ENCODE peak calls at places on chromosomes 12 and 14, in eight cellular contexts. C is CD8-positive, alpha-beta T cell; S is stomach; T is cardiac fibroblast; Z is psoas muscle; P is IMR-90; U is A549; O is WTC11. F is an unnamed sample.

GRCh38 chr12:26028953-26029740 is 70.7 kb downstream of the RASSF8 start:
- DNase-seq in Z (no peak), T (peak), U (peak), C (no peak), P (peak), S (no peak), O (no peak), F (peak)

GRCh38 chr12:123089125-123089524 is 61.8 kb downstream of the PITPNM2 start:
- DNase-seq in S (no peak), T (no peak), Z (no peak), C (no peak), P (no peak), O (no peak), U (no peak), F (no peak)

GRCh38 chr12:53561590-53561953 is 54.3 kb upstream of the NPFF start:
- DNase-seq in U (peak), C (no peak), Z (no peak), S (no peak), O (no peak), T (peak), P (peak), F (peak)

GRCh38 chr12:117685115-117685926 is 283.5 kb downstream of the KSR2 start:
- DNase-seq in Z (peak), T (peak), S (no peak), C (no peak), O (peak), U (peak), P (no peak), F (peak)

GRCh38 chr12:11729008-11729407 is 79.5 kb downstream of the ETV6 start:
- DNase-seq in O (no peak), C (no peak), U (no peak), Z (no peak), S (peak), P (no peak), T (no peak), F (no peak)

GRCh38 chr12:120844297-120844696 is 59.9 kb downstream of the SPPL3 start:
- DNase-seq in U (no peak), T (no peak), O (no peak), Z (no peak), S (no peak), C (no peak), P (no peak), F (no peak)

GRCh38 chr12:23895792-23896218 is 53.7 kb downstream of the SOX5 start:
- DNase-seq in O (peak), S (no peak), U (no peak), C (no peak), T (peak), P (no peak), Z (no peak), F (no peak)

GRCh38 chr12:11513288-11513687 is 117.9 kb upstream of the PRB2 start:
- DNase-seq in S (no peak), T (peak), Z (no peak), P (no peak), C (no peak), O (no peak), U (peak), F (no peak)

GRCh38 chr14:88516742-88517418 is 37.9 kb downstream of the PTPN21 start:
- DNase-seq in P (no peak), S (no peak), T (no peak), Z (no peak), U (no peak), C (no peak), O (no peak), F (no peak)

GRCh38 chr14:90828642-90829487 is 12.6 kb upstream of the TTC7B start:
- DNase-seq in Z (no peak), U (no peak), C (no peak), P (no peak), O (no peak), S (peak), T (no peak), F (no peak)

GRCh38 chr14:68268719-68269118 is 449.1 kb downstream of the RAD51B start:
- DNase-seq in S (no peak), T (no peak), U (no peak), Z (no peak), P (no peak), C (peak), O (no peak), F (no peak)

GRCh38 chr14:79016828-79017505 is 846.8 kb downstream of the NRXN3 start:
- DNase-seq in Z (no peak), U (no peak), P (peak), O (no peak), T (peak), C (no peak), S (no peak), F (peak)

GRCh38 chr14:30994681-30995620 is 30.5 kb upstream of the AP4S1 start:
- DNase-seq in O (no peak), Z (no peak), P (peak), C (no peak), T (peak), U (no peak), S (no peak), F (peak)

GRCh38 chr12:131276501-131277185 is 322.9 kb downstream of the ADGRD1 start:
- DNase-seq in U (no peak), Z (no peak), O (no peak), T (no peak), S (no peak), P (no peak), C (no peak), F (no peak)

GRCh38 chr12:23954332-23954731 is 4.9 kb upstream of the SOX5 start:
- DNase-seq in C (no peak), O (no peak), T (peak), P (peak), U (no peak), S (no peak), Z (no peak), F (no peak)

GRCh38 chr12:24649634-24650033 is 299.3 kb downstream of the BCAT1 start:
- DNase-seq in C (no peak), P (no peak), O (no peak), T (no peak), Z (no peak), S (no peak), U (no peak), F (no peak)

GRCh38 chr12:57504033-57504432 is 16.2 kb downstream of the MARS1 start:
- DNase-seq in C (no peak), Z (no peak), P (no peak), T (no peak), U (no peak), O (no peak), S (no peak), F (no peak)

GRCh38 chr12:109719123-109720022 is 5.7 kb downstream of the FAM222A start:
- DNase-seq in O (peak), Z (no peak), P (peak), T (no peak), C (no peak), U (no peak), S (no peak), F (peak)
- TF ChIP-seq CTCF in O (no peak), Z (peak), P (peak), T (peak), C (no peak), U (peak), S (no peak), F (peak)

GRCh38 chr12:3101309-3102022 is 24.3 kb downstream of the TSPAN9 start:
- DNase-seq in C (no peak), S (no peak), Z (no peak), O (no peak), P (peak), U (no peak), T (peak), F (peak)

GRCh38 chr12:3099146-3099545 is 22.0 kb downstream of the TSPAN9 start:
- DNase-seq in T (no peak), S (no peak), Z (no peak), U (no peak), O (no peak), P (no peak), C (no peak), F (no peak)

GRCh38 chr12:3097186-3097804 is 20.1 kb downstream of the TSPAN9 start:
- DNase-seq in O (no peak), U (no peak), Z (peak), P (peak), S (peak), T (peak), C (no peak), F (peak)

GRCh38 chr12:3098436-3098835 is 21.3 kb downstream of the TSPAN9 start:
- DNase-seq in S (no peak), O (no peak), P (no peak), U (no peak), T (peak), C (no peak), Z (no peak), F (no peak)

GRCh38 chr12:3097836-3098235 is 20.7 kb downstream of the TSPAN9 start:
- DNase-seq in U (no peak), C (no peak), O (no peak), P (no peak), S (no peak), Z (no peak), T (no peak), F (no peak)
- TF ChIP-seq CTCF in U (no peak), C (no peak), O (no peak), P (no peak), S (no peak), Z (no peak), T (no peak), F (no peak)

GRCh38 chr14:24238123-24238522 is 4.3 kb downstream of the TINF2 start:
- DNase-seq in O (no peak), T (no peak), Z (no peak), U (no peak), P (no peak), S (no peak), C (no peak), F (no peak)

GRCh38 chr14:24243336-24243836 is 963 bp upstream of the TINF2 start:
- DNase-seq in C (no peak), T (no peak), P (no peak), U (no peak), Z (no peak), O (no peak), S (no peak), F (no peak)

GRCh38 chr14:24240110-24240918 is 2.1 kb downstream of the TINF2 start:
- DNase-seq in O (no peak), P (no peak), S (no peak), Z (no peak), C (no peak), U (no peak), T (no peak), F (no peak)

GRCh38 chr14:24238527-24239037 is 3.8 kb downstream of the TINF2 start:
- DNase-seq in O (no peak), C (no peak), T (no peak), P (no peak), Z (no peak), S (no peak), U (no peak), F (no peak)

DNA sequence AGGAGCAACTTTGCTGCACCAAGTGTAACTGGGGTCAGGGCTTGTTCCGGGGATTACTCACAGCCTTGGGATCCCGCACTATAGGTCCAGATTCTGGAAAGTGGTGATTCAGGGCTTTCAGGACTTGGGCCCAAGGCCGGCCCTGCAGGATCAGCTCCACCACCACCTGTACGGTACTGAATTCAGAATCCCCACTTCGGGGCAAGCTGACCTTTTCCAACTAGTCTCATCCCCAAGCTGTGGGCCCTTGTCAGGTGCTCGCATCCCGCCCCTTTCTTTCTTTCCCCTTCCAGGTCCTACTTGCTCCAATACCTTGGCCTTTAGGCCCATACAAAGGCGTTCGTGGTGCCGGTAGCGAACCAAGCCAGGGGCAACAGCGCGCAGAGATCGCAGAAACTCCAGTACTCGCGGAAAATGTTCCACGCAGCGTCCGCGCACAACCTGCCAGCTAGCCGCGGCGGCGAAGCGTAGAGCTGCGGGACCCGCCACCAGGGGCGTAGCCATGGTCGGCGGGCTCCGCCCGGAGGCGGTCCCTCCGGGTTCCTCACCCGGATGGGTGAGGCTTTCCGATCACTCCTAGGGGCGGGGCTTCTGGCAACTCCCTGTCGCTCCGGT is 487 bp downstream of the TINF2 start:
- DNase-seq in S (peak), U (peak), O (peak), C (peak), Z (peak), P (peak), T (peak), F (peak)
- TF ChIP-seq CTCF in S (no peak), U (no peak), O (no peak), C (peak), Z (peak), P (peak), T (peak), F (peak)

GRCh38 chr12:2797721-2798418 is 3.1 kb downstream of the FKBP4 start:
- DNase-seq in U (no peak), O (no peak), P (no peak), C (no peak), Z (no peak), S (peak), T (peak), F (no peak)
- TF ChIP-seq CTCF in U (peak), O (no peak), P (peak), C (no peak), Z (no peak), S (no peak), T (peak), F (peak)

GRCh38 chr12:55797550-55797949 is 20.0 kb downstream of the SARNP start:
- DNase-seq in Z (no peak), C (no peak), U (no peak), T (no peak), P (peak), S (no peak), O (no peak), F (no peak)

GRCh38 chr12:55795950-55796349 is 21.6 kb downstream of the SARNP start:
- DNase-seq in U (no peak), T (no peak), O (no peak), S (no peak), P (no peak), Z (no peak), C (no peak), F (no peak)

DNA sequence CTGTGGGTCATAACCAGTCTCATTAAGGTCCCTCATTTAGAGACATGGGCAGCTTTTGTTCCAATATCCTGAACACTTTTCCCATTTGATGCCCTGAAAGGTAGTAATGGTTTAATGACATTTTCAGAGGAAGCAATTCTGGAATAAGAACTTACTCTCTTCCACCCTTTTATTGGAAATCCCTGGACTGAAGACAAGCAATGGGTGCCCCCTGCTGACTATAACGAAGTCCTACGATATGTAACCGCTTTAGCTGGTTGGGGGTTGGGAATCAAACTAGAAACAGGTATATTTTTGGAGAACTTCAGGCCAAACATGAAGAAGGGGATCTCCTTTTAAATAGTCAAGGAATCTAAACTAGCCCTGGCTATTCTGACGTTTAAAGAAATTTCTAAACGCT is 20.5 kb downstream of the SARNP start:
- DNase-seq in Z (no peak), P (peak), C (no peak), S (no peak), O (peak), U (peak), T (peak), F (peak)
- TF ChIP-seq CTCF in Z (peak), P (peak), C (no peak), S (no peak), O (peak), U (peak), T (peak), F (peak)

GRCh38 chr12:89345830-89346740 is 6.2 kb downstream of the DUSP6 start:
- DNase-seq in O (peak), P (peak), C (peak), U (no peak), S (peak), Z (peak), T (peak), F (peak)
- TF ChIP-seq CTCF in O (no peak), P (no peak), C (no peak), U (no peak), S (no peak), Z (no peak), T (no peak), F (no peak)

DNA sequence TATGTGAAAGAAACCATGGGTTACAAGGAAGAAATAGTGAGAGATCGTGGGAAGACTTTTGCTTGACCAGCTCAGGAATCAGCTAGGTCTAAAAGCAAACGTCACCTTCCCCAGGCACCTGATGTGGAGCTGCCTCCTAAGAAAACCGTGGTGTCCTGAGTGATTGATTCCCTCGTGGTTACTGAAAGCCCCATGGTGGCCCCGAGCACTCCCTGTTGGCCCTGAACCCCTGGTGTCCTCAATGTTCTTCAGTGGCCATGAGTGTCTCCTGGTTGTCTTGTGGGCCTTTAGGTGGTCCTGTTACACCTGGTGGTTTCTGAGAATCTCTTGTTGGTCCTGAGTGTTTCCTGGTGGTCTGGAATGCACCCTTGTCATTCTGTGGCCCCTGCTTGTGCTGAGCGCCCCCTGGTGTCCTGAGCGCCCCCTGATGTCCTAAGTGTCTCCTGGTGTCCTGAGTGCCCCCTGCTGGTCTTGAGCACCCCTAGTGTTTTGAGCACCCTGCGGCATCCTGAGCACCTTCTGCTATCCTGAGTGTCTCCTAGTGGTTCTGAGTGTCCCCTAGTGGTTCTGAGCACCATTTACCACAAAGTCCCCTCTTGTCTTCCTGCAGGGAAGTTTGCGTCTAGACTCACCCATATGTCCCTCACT is 518.7 kb downstream of the TMEM121 start:
- DNase-seq in P (no peak), O (no peak), C (peak), S (peak), T (peak), Z (peak), U (peak), F (no peak)
- TF ChIP-seq CTCF in P (peak), O (no peak), C (peak), S (no peak), T (peak), Z (no peak), U (peak), F (peak)

GRCh38 chr14:39034481-39035296 is 68.3 kb downstream of the SEC23A start:
- DNase-seq in P (no peak), U (peak), O (peak), Z (no peak), C (no peak), S (no peak), T (peak), F (no peak)
- TF ChIP-seq CTCF in P (peak), U (peak), O (peak), Z (no peak), C (no peak), S (no peak), T (peak), F (peak)

F was measured in HFFc6.